ENCODE peak calls at places on chromosomes 16 and 17, in eight cellular contexts. One of them, this sample, is unnamed.

GRCh38 chr17:75514299-75515228 is 773 bp downstream of the CASKIN2 start:
- DNase-seq in fibroblast of the aortic adventitia: peak; percentile 18
- DNase-seq in tibial artery: no peak
- DNase-seq in effector memory CD4-positive, alpha-beta T cell: no peak
- DNase-seq in effector CD4-positive, alpha-beta T cell: no peak
- DNase-seq in activated T-cell treated with anti-CD3 and anti-CD28 coated beads for 1 hour: no peak
- DNase-seq in fibroblast of lung: no peak
- DNase-seq in mucosa of gallbladder: no peak
- DNase-seq in this sample: peak; percentile 58

GRCh38 chr17:82838386-82839063 is 1.3 kb downstream of the ZNF750 start:
- DNase-seq in fibroblast of the aortic adventitia: peak; percentile 13
- DNase-seq in tibial artery: no peak
- DNase-seq in effector memory CD4-positive, alpha-beta T cell: no peak
- DNase-seq in effector CD4-positive, alpha-beta T cell: no peak
- DNase-seq in activated T-cell treated with anti-CD3 and anti-CD28 coated beads for 1 hour: no peak
- DNase-seq in fibroblast of lung: peak; percentile 36
- DNase-seq in mucosa of gallbladder: peak; percentile 59
- DNase-seq in this sample: peak; percentile 84

GRCh38 chr17:82927661-82928601 is 88.1 kb upstream of the ZNF750 start:
- DNase-seq in fibroblast of the aortic adventitia: no peak
- DNase-seq in tibial artery: peak; percentile 5
- DNase-seq in effector memory CD4-positive, alpha-beta T cell: no peak
- DNase-seq in effector CD4-positive, alpha-beta T cell: no peak
- DNase-seq in activated T-cell treated with anti-CD3 and anti-CD28 coated beads for 1 hour: no peak
- DNase-seq in fibroblast of lung: no peak
- DNase-seq in mucosa of gallbladder: no peak
- DNase-seq in this sample: no peak

GRCh38 chr17:66185842-66186241 is 6.1 kb downstream of the CEP112 start:
- DNase-seq in fibroblast of the aortic adventitia: no peak
- DNase-seq in tibial artery: no peak
- DNase-seq in effector memory CD4-positive, alpha-beta T cell: no peak
- DNase-seq in effector CD4-positive, alpha-beta T cell: no peak
- DNase-seq in activated T-cell treated with anti-CD3 and anti-CD28 coated beads for 1 hour: no peak
- DNase-seq in fibroblast of lung: no peak
- DNase-seq in mucosa of gallbladder: no peak
- DNase-seq in this sample: no peak

GRCh38 chr16:11355862-11356261 is 10.6 kb downstream of the RMI2 start:
- DNase-seq in fibroblast of the aortic adventitia: no peak
- DNase-seq in tibial artery: no peak
- DNase-seq in effector memory CD4-positive, alpha-beta T cell: no peak
- DNase-seq in effector CD4-positive, alpha-beta T cell: no peak
- DNase-seq in activated T-cell treated with anti-CD3 and anti-CD28 coated beads for 1 hour: no peak
- DNase-seq in fibroblast of lung: no peak
- DNase-seq in mucosa of gallbladder: no peak
- DNase-seq in this sample: no peak

GRCh38 chr16:81445926-81446317 is 1.3 kb downstream of the CMIP start:
- DNase-seq in fibroblast of the aortic adventitia: no peak
- DNase-seq in tibial artery: no peak
- DNase-seq in effector memory CD4-positive, alpha-beta T cell: no peak
- DNase-seq in effector CD4-positive, alpha-beta T cell: no peak
- DNase-seq in activated T-cell treated with anti-CD3 and anti-CD28 coated beads for 1 hour: no peak
- DNase-seq in fibroblast of lung: no peak
- DNase-seq in mucosa of gallbladder: no peak
- DNase-seq in this sample: peak; percentile 33

GRCh38 chr16:54507091-54507490 is 220.5 kb upstream of the IRX3 start:
- DNase-seq in fibroblast of the aortic adventitia: peak; percentile 65
- DNase-seq in tibial artery: no peak
- DNase-seq in effector memory CD4-positive, alpha-beta T cell: no peak
- DNase-seq in effector CD4-positive, alpha-beta T cell: no peak
- DNase-seq in activated T-cell treated with anti-CD3 and anti-CD28 coated beads for 1 hour: no peak
- DNase-seq in fibroblast of lung: no peak
- DNase-seq in mucosa of gallbladder: no peak
- DNase-seq in this sample: no peak

GRCh38 chr17:33732116-33732515 is 439.0 kb upstream of the ASIC2 start:
- DNase-seq in fibroblast of the aortic adventitia: no peak
- DNase-seq in tibial artery: no peak
- DNase-seq in effector memory CD4-positive, alpha-beta T cell: no peak
- DNase-seq in effector CD4-positive, alpha-beta T cell: no peak
- DNase-seq in activated T-cell treated with anti-CD3 and anti-CD28 coated beads for 1 hour: no peak
- DNase-seq in fibroblast of lung: peak; percentile 1
- DNase-seq in mucosa of gallbladder: no peak
- DNase-seq in this sample: no peak

GRCh38 chr16:17404903-17405691 is 65.7 kb downstream of the XYLT1 start:
- DNase-seq in fibroblast of the aortic adventitia: peak; percentile 94
- DNase-seq in tibial artery: peak; percentile 93
- DNase-seq in effector memory CD4-positive, alpha-beta T cell: no peak
- DNase-seq in effector CD4-positive, alpha-beta T cell: no peak
- DNase-seq in activated T-cell treated with anti-CD3 and anti-CD28 coated beads for 1 hour: no peak
- DNase-seq in fibroblast of lung: peak; percentile 87
- DNase-seq in mucosa of gallbladder: peak; percentile 20
- DNase-seq in this sample: no peak